ENCODE peak calls at places on chromosomes 3 and 15, in six cellular contexts. U is foreskin melanocyte, I is colonic mucosa, F is NCI-H345, N is midbrain, C is GM12891. T is an unnamed sample.
A peak's percentile ranks its signal among the peaks of the same experiment; 100 is the strongest.

GRCh38 chr3:153903430-153903829 is 217.8 kb upstream of the ARHGEF26 start:
- DNase-seq in U (no peak), I (no peak), F (no peak), N (no peak), C (no peak), T (no peak)

GRCh38 chr3:16759227-16759903 is 125.4 kb upstream of the PLCL2 start:
- DNase-seq in U (no peak), I (no peak), F (no peak), N (no peak), C (no peak), T (no peak)

GRCh38 chr15:91950631-91951384 is 97.3 kb downstream of the SLCO3A1 start:
- DNase-seq in U (peak; percentile 21), I (no peak), F (no peak), N (no peak), C (no peak), T (no peak)

GRCh38 chr15:99925661-99926461 is 192.6 kb upstream of the LYSMD4 start:
- DNase-seq in U (peak; percentile 22), I (peak; percentile 80), F (peak; percentile 65), N (no peak), C (no peak), T (peak; percentile 67)

GRCh38 chr3:69842789-69843188 is 103.5 kb downstream of the MITF start:
- DNase-seq in U (no peak), I (no peak), F (no peak), N (no peak), C (no peak), T (no peak)

GRCh38 chr3:197372076-197372661 is 73.8 kb upstream of the DLG1 start:
- DNase-seq in U (no peak), I (peak; percentile 55), F (no peak), N (no peak), C (no peak), T (no peak)

GRCh38 chr15:79172032-79172481 is 81.5 kb upstream of the RASGRF1 start:
- DNase-seq in U (no peak), I (no peak), F (no peak), N (no peak), C (no peak), T (no peak)

GRCh38 chr3:168116279-168116678 is 20.6 kb upstream of the GOLIM4 start:
- DNase-seq in U (no peak), I (no peak), F (no peak), N (no peak), C (no peak), T (no peak)

GRCh38 chr15:51757463-51757862 is 6.1 kb downstream of the TMOD2 start:
- DNase-seq in U (no peak), I (no peak), F (no peak), N (no peak), C (no peak), T (no peak)

GRCh38 chr15:80597081-80597480 is 98.0 kb upstream of the ABHD17C start:
- DNase-seq in U (no peak), I (no peak), F (no peak), N (no peak), C (no peak), T (no peak)

GRCh38 chr15:58433597-58434333 is 2.0 kb downstream of the LIPC start:
- DNase-seq in U (no peak), I (peak; percentile 20), F (no peak), N (peak; percentile 19), C (no peak), T (peak; percentile 82)

GRCh38 chr15:71374607-71375352 is 259.5 kb downstream of the THSD4 start:
- DNase-seq in U (no peak), I (no peak), F (no peak), N (no peak), C (no peak), T (no peak)

GRCh38 chr15:67547836-67548531 is 5.5 kb downstream of the MAP2K5 start:
- DNase-seq in U (no peak), I (no peak), F (no peak), N (no peak), C (no peak), T (no peak)

GRCh38 chr3:73422556-73422955 is 202.2 kb downstream of the PDZRN3 start:
- DNase-seq in U (no peak), I (no peak), F (no peak), N (no peak), C (no peak), T (no peak)

GRCh38 chr3:107367353-107367752 is 9.9 kb upstream of the CCDC54 start:
- DNase-seq in U (no peak), I (no peak), F (no peak), N (no peak), C (no peak), T (no peak)

GRCh38 chr3:156811092-156811862 is 14.9 kb upstream of the LEKR1 start:
- DNase-seq in U (no peak), I (no peak), F (no peak), N (no peak), C (no peak), T (no peak)

GRCh38 chr3:45776291-45776576 is 20.1 kb downstream of the SLC6A20 start:
- DNase-seq in U (no peak), I (peak; percentile 42), F (no peak), N (no peak), C (no peak), T (no peak)

GRCh38 chr3:127964053-127964452 is 49.0 kb downstream of the KBTBD12 start:
- DNase-seq in U (no peak), I (no peak), F (peak; percentile 87), N (no peak), C (no peak), T (no peak)

GRCh38 chr3:85081191-85081895 is 122.6 kb downstream of the CADM2 start:
- DNase-seq in U (peak; percentile 6), I (no peak), F (no peak), N (peak; percentile 42), C (no peak), T (peak; percentile 63)

GRCh38 chr3:67790043-67790442 is 135.6 kb upstream of the SUCLG2 start:
- DNase-seq in U (peak; percentile 53), I (peak; percentile 67), F (no peak), N (peak; percentile 2), C (peak; percentile 10), T (no peak)

GRCh38 chr3:39288300-39288808 is 8.5 kb upstream of the CX3CR1 start:
- DNase-seq in U (peak; percentile 29), I (peak; percentile 84), F (peak; percentile 57), N (peak; percentile 80), C (peak; percentile 88), T (peak; percentile 82)

GRCh38 chr3:130374908-130375307 is 29.4 kb downstream of the COL6A5 start:
- DNase-seq in U (no peak), I (no peak), F (no peak), N (no peak), C (no peak), T (no peak)

GRCh38 chr15:57565326-57565725 is 26.4 kb upstream of the MYZAP start:
- DNase-seq in U (no peak), I (peak; percentile 76), F (peak; percentile 17), N (no peak), C (no peak), T (no peak)

GRCh38 chr3:139434764-139435291 is 41.5 kb downstream of the RBP2 start:
- DNase-seq in U (peak; percentile 85), I (no peak), F (no peak), N (no peak), C (no peak), T (no peak)

GRCh38 chr15:70522323-70522966 is 240.9 kb downstream of the UACA start:
- DNase-seq in U (no peak), I (no peak), F (no peak), N (no peak), C (no peak), T (no peak)

GRCh38 chr15:57923311-57923710 is 142.2 kb downstream of the ALDH1A2 start:
- DNase-seq in U (no peak), I (peak; percentile 66), F (no peak), N (no peak), C (no peak), T (no peak)